ENCODE peak calls at places on chromosome 6, in four cellular contexts. One of them, this sample, is unnamed.
A peak's percentile ranks its signal among the peaks of the same experiment; 100 is the strongest.

GRCh38 chr6:1509241-1509640 is 100.5 kb upstream of the FOXC1 start:
- DNase-seq in GM23248: peak; percentile 33
- DNase-seq in small intestine: no peak
- DNase-seq in SK-N-SH: no peak
- DNase-seq in this sample: no peak

GRCh38 chr6:37314803-37315515 is 38.8 kb upstream of the RNF8 start:
- DNase-seq in GM23248: peak; percentile 30
- DNase-seq in small intestine: peak; percentile 53
- DNase-seq in SK-N-SH: peak; percentile 29
- DNase-seq in this sample: peak; percentile 16

GRCh38 chr6:135935951-135936601 is 84.6 kb downstream of the PDE7B start:
- DNase-seq in GM23248: peak; percentile 85
- DNase-seq in small intestine: no peak
- DNase-seq in SK-N-SH: no peak
- DNase-seq in this sample: no peak

GRCh38 chr6:117138920-117139319 is 126.4 kb upstream of the VGLL2 start:
- DNase-seq in GM23248: no peak
- DNase-seq in small intestine: no peak
- DNase-seq in SK-N-SH: no peak
- DNase-seq in this sample: no peak

GRCh38 chr6:115796061-115796460 is 264.6 kb downstream of the FRK start:
- DNase-seq in GM23248: no peak
- DNase-seq in small intestine: no peak
- DNase-seq in SK-N-SH: no peak
- DNase-seq in this sample: no peak

GRCh38 chr6:109455502-109456282 is at the start of gene MICAL1:
- DNase-seq in GM23248: peak; percentile 86
- DNase-seq in small intestine: peak; percentile 90
- DNase-seq in SK-N-SH: peak; percentile 94
- DNase-seq in this sample: peak; percentile 71

GRCh38 chr6:72966628-72967280 is 258.5 kb downstream of the KHDC1L start:
- DNase-seq in GM23248: peak; percentile 57
- DNase-seq in small intestine: no peak
- DNase-seq in SK-N-SH: no peak
- DNase-seq in this sample: no peak

GRCh38 chr6:47094351-47094925 is 52.3 kb upstream of the ADGRF1 start:
- DNase-seq in GM23248: no peak
- DNase-seq in small intestine: peak; percentile 76
- DNase-seq in SK-N-SH: no peak
- DNase-seq in this sample: no peak

GRCh38 chr6:107704377-107705013 is 119.6 kb downstream of the SCML4 start:
- DNase-seq in GM23248: peak; percentile 54
- DNase-seq in small intestine: no peak
- DNase-seq in SK-N-SH: peak; percentile 69
- DNase-seq in this sample: peak; percentile 21

GRCh38 chr6:33926451-33926850 is 122.6 kb upstream of the MLN start:
- DNase-seq in GM23248: peak; percentile 22
- DNase-seq in small intestine: no peak
- DNase-seq in SK-N-SH: peak; percentile 76
- DNase-seq in this sample: no peak

GRCh38 chr6:10309826-10310405 is 105.0 kb downstream of the TFAP2A start:
- DNase-seq in GM23248: no peak
- DNase-seq in small intestine: no peak
- DNase-seq in SK-N-SH: no peak
- DNase-seq in this sample: no peak

GRCh38 chr6:15893556-15894253 is 230.9 kb upstream of the DTNBP1 start:
- DNase-seq in GM23248: no peak
- DNase-seq in small intestine: peak; percentile 74
- DNase-seq in SK-N-SH: no peak
- DNase-seq in this sample: no peak
- H3K4me1 ChIP-seq in GM23248: peaks cover 10% of the 10 kb centered on the region
- H3K4me1 ChIP-seq in small intestine: peaks cover 6% of the 10 kb centered on the region
- H3K4me1 ChIP-seq in SK-N-SH: no peaks in the 10 kb centered on the region
- H3K4me1 ChIP-seq in this sample: no peaks in the 10 kb centered on the region

DNA sequence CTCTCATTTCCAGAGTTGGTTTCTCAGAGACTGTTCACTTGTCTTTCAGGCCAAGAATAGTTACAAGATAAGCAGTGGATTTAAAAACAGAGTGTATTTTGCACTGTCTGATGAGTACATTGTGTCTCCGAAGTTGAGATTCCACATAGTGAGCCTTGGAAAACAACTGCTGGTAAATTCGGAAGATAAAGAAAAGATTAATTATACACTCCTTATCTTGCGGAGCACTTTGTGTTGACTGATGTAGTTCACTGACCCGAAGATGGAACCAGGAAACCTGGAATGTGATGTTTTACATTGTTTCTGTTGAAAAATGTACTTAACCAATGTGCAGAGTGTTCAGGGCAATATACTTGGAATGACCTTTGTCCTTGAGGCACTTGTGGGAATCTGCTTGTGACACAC is 51.0 kb downstream of the ANKS1A start:
- DNase-seq in GM23248: no peak
- DNase-seq in small intestine: peak; percentile 28
- DNase-seq in SK-N-SH: no peak
- DNase-seq in this sample: no peak
- H3K27ac ChIP-seq in GM23248: no peak overlapping the region
- H3K27ac ChIP-seq in small intestine: no peak overlapping the region
- H3K27ac ChIP-seq in SK-N-SH: no peak overlapping the region
- H3K27ac ChIP-seq in this sample: no peak overlapping the region

DNA sequence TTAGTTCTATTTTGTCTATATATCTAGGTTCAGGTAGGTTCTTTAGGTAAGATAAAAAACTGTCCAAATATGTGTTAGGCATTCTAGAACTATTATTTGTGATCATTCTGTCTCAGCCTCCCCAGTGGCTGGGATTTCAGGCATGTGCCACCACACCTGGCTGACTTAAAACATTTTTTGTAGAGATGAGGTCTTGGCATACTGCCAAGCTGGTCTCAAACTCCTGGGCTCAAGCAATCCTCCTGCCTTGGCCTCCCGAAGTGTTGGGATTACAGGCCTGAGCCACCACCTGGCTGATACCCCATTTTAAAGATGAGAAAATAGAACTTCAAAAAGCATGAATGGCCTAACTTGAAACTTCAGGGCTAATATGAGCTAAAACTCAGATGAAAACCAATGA is 33.9 kb downstream of the LHFPL5 start:
- DNase-seq in GM23248: no peak
- DNase-seq in small intestine: no peak
- DNase-seq in SK-N-SH: no peak
- DNase-seq in this sample: no peak
- H3K36me3 ChIP-seq in GM23248: peaks cover 26% of the 10 kb centered on the region
- H3K36me3 ChIP-seq in small intestine: peaks cover 5% of the 10 kb centered on the region
- H3K36me3 ChIP-seq in SK-N-SH: peaks cover 54% of the 10 kb centered on the region
- H3K36me3 ChIP-seq in this sample: no peaks in the 10 kb centered on the region

GRCh38 chr6:150253489-150253888 is 110.6 kb downstream of the PPP1R14C start:
- DNase-seq in GM23248: no peak
- DNase-seq in small intestine: no peak
- DNase-seq in SK-N-SH: no peak
- DNase-seq in this sample: no peak
- H3K4me1 ChIP-seq in GM23248: peaks cover 52% of the 10 kb centered on the region
- H3K4me1 ChIP-seq in small intestine: peaks cover 6% of the 10 kb centered on the region
- H3K4me1 ChIP-seq in SK-N-SH: no peaks in the 10 kb centered on the region
- H3K4me1 ChIP-seq in this sample: no peaks in the 10 kb centered on the region

GRCh38 chr6:163463795-163464194 is 49.3 kb downstream of the QKI start:
- DNase-seq in GM23248: no peak
- DNase-seq in small intestine: no peak
- DNase-seq in SK-N-SH: no peak
- DNase-seq in this sample: no peak

GRCh38 chr6:163460307-163460782 is 45.8 kb downstream of the QKI start:
- DNase-seq in GM23248: peak; percentile 78
- DNase-seq in small intestine: peak; percentile 54
- DNase-seq in SK-N-SH: no peak
- DNase-seq in this sample: no peak

GRCh38 chr6:163459536-163459935 is 45.0 kb downstream of the QKI start:
- DNase-seq in GM23248: no peak
- DNase-seq in small intestine: no peak
- DNase-seq in SK-N-SH: no peak
- DNase-seq in this sample: no peak

GRCh38 chr6:163463180-163463579 is 48.7 kb downstream of the QKI start:
- DNase-seq in GM23248: no peak
- DNase-seq in small intestine: no peak
- DNase-seq in SK-N-SH: no peak
- DNase-seq in this sample: no peak

DNA sequence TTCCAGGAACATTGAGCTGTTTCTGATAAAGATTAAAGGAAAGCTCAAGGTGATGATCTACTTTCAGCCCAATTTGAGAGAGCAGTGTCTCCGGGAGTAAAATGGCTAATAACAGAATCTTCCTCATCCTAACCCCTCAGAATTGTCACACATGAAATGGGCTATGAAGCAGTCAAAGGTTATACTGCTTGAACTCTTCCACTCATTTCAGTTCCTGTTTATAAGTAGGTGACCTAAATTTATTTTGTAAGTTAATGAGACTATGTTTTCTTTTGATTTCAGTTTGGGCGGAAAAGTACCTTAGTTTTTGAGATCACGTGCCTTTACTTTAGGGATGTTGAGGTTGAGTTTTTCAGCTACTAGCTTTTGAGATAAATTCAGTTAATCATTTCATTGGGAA is 47.2 kb downstream of the QKI start:
- DNase-seq in GM23248: no peak
- DNase-seq in small intestine: peak; percentile 1
- DNase-seq in SK-N-SH: no peak
- DNase-seq in this sample: no peak
- H3K27ac ChIP-seq in GM23248: peak overlapping the region; percentile 80
- H3K27ac ChIP-seq in small intestine: no peak overlapping the region
- H3K27ac ChIP-seq in SK-N-SH: no peak overlapping the region
- H3K27ac ChIP-seq in this sample: no peak overlapping the region

GRCh38 chr6:91860951-91861350 is 1274.1 kb upstream of the MAP3K7 start:
- DNase-seq in GM23248: no peak
- DNase-seq in small intestine: no peak
- DNase-seq in SK-N-SH: no peak
- DNase-seq in this sample: no peak
- H3K36me3 ChIP-seq in GM23248: no peaks in the 10 kb centered on the region
- H3K36me3 ChIP-seq in small intestine: no peaks in the 10 kb centered on the region
- H3K36me3 ChIP-seq in SK-N-SH: no peaks in the 10 kb centered on the region
- H3K36me3 ChIP-seq in this sample: no peaks in the 10 kb centered on the region

GRCh38 chr6:79669766-79670165 is 38.6 kb downstream of the SH3BGRL2 start:
- DNase-seq in GM23248: no peak
- DNase-seq in small intestine: no peak
- DNase-seq in SK-N-SH: no peak
- DNase-seq in this sample: no peak
- H3K4me1 ChIP-seq in GM23248: peaks cover 10% of the 10 kb centered on the region
- H3K4me1 ChIP-seq in small intestine: peaks cover 6% of the 10 kb centered on the region
- H3K4me1 ChIP-seq in SK-N-SH: peaks cover 6% of the 10 kb centered on the region
- H3K4me1 ChIP-seq in this sample: peaks cover 52% of the 10 kb centered on the region

DNA sequence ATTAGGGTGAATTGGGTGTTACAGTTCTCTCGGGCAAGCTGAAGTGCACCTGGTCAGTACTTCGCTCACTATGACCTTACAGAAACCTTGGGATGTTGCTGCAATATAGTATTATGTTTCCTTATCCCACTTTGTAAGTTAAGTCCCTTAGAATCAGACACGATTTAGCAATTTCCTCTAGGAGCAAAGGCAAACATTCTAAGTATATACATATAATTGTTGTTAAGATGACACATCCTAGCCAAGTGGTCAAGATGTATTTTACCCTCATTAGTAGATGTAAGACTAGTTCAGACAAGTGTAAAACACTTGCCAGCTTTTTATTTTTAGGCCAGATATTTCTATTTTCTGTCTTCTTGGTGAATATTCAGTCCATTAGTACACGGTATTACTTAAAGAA is 31.1 kb upstream of the RGS17 start:
- DNase-seq in GM23248: no peak
- DNase-seq in small intestine: no peak
- DNase-seq in SK-N-SH: no peak
- DNase-seq in this sample: no peak
- H3K27ac ChIP-seq in GM23248: no peak overlapping the region
- H3K27ac ChIP-seq in small intestine: no peak overlapping the region
- H3K27ac ChIP-seq in SK-N-SH: no peak overlapping the region
- H3K27ac ChIP-seq in this sample: no peak overlapping the region

DNA sequence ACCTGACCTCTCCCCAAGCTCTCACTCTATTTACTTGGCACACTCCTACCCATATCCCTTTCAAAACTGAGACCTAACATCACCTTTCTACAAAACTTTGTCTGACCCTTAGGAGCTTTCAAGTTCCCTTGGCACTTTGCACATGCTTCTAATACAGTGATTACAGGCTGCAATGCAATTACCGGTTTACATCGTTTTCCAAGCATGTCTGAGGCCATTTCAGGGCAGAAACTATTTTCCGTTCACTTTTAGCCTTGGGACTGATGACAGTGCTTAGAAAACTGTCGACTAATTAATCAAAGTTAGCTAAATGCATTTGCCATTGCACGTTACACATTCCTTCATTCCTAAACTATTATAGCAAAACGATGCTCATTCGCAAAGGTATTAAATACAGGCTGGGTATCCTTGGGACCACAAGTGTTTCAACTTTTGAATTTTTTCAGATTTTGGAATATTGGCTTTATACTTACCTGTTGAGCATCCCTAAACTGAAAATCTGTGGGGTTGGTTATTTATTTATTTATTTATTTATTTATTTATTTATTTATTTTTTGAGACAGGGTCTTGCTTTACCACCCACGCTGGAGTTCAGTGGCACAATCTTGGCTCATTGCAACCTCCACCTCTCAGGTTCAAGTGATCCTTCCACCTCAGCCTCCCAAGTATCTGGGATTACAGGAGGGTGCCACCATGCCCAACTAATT is 3.3 kb downstream of the RARS2 start:
- DNase-seq in GM23248: no peak
- DNase-seq in small intestine: no peak
- DNase-seq in SK-N-SH: no peak
- DNase-seq in this sample: no peak
- H3K36me3 ChIP-seq in GM23248: peaks cover 29% of the 10 kb centered on the region
- H3K36me3 ChIP-seq in small intestine: no peaks in the 10 kb centered on the region
- H3K36me3 ChIP-seq in SK-N-SH: peaks cover 16% of the 10 kb centered on the region
- H3K36me3 ChIP-seq in this sample: peaks cover 6% of the 10 kb centered on the region

This sample was measured in naive thymus-derived CD4-positive, alpha-beta T cell.